ENCODE peak calls at places on chromosomes 6 and 20, in eight cellular contexts. J is psoas muscle, F is heart right ventricle, I is thoracic aorta, H is tibial nerve, R is DND-41, T is colonic mucosa, A is fibroblast of pulmonary artery. S is an unnamed sample.

GRCh38 chr20:62216636-62217566 is 3.2 kb downstream of the HRH3 start:
- DNase-seq in J (no peak), F (no peak), I (no peak), H (no peak), R (peak; percentile 39), T (no peak), A (no peak), S (no peak)

GRCh38 chr6:39254999-39255535 is 25.8 kb upstream of the KCNK5 start:
- DNase-seq in J (no peak), F (no peak), I (no peak), H (no peak), R (no peak), T (no peak), A (no peak), S (no peak)

GRCh38 chr6:134928151-134928917 is 21.6 kb downstream of the ALDH8A1 start:
- DNase-seq in J (no peak), F (no peak), I (no peak), H (no peak), R (no peak), T (no peak), A (no peak), S (no peak)

GRCh38 chr6:166565084-166565651 is 21.3 kb downstream of the RAMACL start:
- DNase-seq in J (peak; percentile 74), F (peak; percentile 35), I (no peak), H (no peak), R (no peak), T (no peak), A (no peak), S (no peak)

GRCh38 chr6:88749849-88750248 is 213.6 kb downstream of the RNGTT start:
- DNase-seq in J (no peak), F (no peak), I (no peak), H (no peak), R (no peak), T (no peak), A (no peak), S (no peak)

GRCh38 chr20:60058869-60059268 is 100.6 kb downstream of the CDH26 start:
- DNase-seq in J (no peak), F (no peak), I (no peak), H (no peak), R (peak; percentile 52), T (no peak), A (no peak), S (no peak)

GRCh38 chr6:112851141-112851540 is 504.0 kb downstream of the RFPL4B start:
- DNase-seq in J (no peak), F (no peak), I (no peak), H (no peak), R (no peak), T (no peak), A (peak; percentile 39), S (peak; percentile 46)

GRCh38 chr6:24935323-24935722 is 437 bp downstream of the RIPOR2 start:
- DNase-seq in J (no peak), F (no peak), I (no peak), H (no peak), R (no peak), T (no peak), A (no peak), S (peak; percentile 15)

GRCh38 chr6:73234732-73235131 is 9.4 kb upstream of the KHDC1L start:
- DNase-seq in J (no peak), F (no peak), I (no peak), H (no peak), R (no peak), T (no peak), A (peak; percentile 60), S (peak; percentile 64)

GRCh38 chr6:157263881-157264397 is 59.4 kb downstream of the TMEM242 start:
- DNase-seq in J (no peak), F (no peak), I (no peak), H (no peak), R (no peak), T (no peak), A (no peak), S (no peak)

DNA sequence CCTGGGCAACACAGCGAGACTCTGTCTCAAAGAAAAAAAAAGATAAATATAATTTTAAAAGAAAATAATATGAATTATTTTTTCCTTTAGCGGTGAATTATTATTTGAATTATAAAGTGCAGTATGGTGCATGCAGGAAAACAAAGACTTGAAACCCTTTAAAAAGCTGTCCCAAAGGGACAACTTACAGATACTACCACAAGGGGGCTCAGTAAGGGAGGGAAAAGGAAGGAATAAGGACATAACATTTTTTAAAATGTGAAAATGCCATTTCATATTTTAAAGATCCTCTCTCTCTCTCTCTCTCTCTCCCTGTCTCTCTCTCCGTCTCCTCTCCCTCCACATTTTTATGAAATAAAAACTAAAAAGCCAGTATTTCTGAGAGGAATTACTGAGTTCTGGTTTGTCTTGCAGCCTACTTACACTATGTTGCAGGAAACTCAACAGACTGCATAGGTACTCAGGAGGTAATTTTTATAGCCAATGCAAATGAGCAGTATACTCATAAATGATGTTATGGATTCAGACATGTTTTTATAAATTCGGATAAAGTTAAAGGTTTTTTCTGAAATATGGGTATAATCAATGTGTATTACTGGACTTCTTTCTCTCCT is 455.0 kb upstream of the GJE1 start:
- DNase-seq in J (no peak), F (no peak), I (no peak), H (no peak), R (no peak), T (no peak), A (peak; percentile 62), S (peak; percentile 73)
- TF ChIP-seq CTCF in J (peak; percentile 38), F (peak; percentile 53), I (peak; percentile 52), H (peak; percentile 22), R (peak; percentile 66), T (no peak), A (peak; percentile 80), S (peak; percentile 71)

GRCh38 chr6:170265655-170266054 is 25.2 kb downstream of the DLL1 start:
- DNase-seq in J (peak; percentile 90), F (peak; percentile 34), I (no peak), H (no peak), R (no peak), T (peak; percentile 78), A (no peak), S (no peak)
- H3K4me3 ChIP-seq in J (peak overlapping the region; percentile 46), F (peak overlapping the region; percentile 10), I (no peak overlapping the region), H (no peak overlapping the region), R (no peak overlapping the region), T (no peak overlapping the region), A (no peak overlapping the region), S (no peak overlapping the region)

DNA sequence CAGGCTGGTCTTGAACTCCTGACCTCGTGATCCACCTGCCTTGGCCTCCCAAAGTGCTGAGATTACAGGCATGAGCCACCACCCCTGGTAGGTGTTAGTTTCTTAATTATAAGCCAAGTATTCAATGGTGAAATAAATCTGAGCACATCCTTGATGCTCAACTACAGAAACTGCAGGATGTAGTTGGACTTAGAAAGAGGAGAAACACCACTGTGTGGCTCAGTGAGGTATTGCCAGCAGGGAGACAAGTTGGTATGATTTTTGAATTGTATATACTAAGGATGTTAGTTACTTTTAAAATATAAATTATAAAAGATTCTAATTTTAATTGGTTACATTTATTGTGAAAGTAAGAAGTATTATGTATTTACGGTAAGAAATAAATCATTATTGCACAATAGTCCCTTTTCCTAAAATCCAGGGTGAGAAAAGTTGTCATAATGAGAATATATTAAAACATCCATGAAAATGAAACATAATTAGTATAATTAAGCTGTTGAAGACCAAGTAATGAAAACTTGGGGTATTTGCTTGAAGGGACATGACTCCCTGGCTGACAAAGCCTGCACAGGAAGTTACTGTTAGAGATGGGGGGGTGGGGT is 17.6 kb downstream of the SLC18B1 start:
- DNase-seq in J (no peak), F (no peak), I (no peak), H (no peak), R (no peak), T (no peak), A (peak; percentile 62), S (peak; percentile 79)
- TF ChIP-seq CTCF in J (no peak), F (peak; percentile 25), I (peak; percentile 29), H (no peak), R (peak; percentile 47), T (no peak), A (peak; percentile 53), S (peak; percentile 75)

GRCh38 chr6:78465042-78465634 is 402.2 kb upstream of the IRAK1BP1 start:
- DNase-seq in J (no peak), F (no peak), I (no peak), H (no peak), R (no peak), T (no peak), A (no peak), S (no peak)

GRCh38 chr6:78460711-78461110 is 406.6 kb upstream of the IRAK1BP1 start:
- DNase-seq in J (no peak), F (no peak), I (no peak), H (no peak), R (no peak), T (no peak), A (no peak), S (no peak)

GRCh38 chr6:78462728-78463127 is 404.6 kb upstream of the IRAK1BP1 start:
- DNase-seq in J (no peak), F (no peak), I (no peak), H (no peak), R (no peak), T (no peak), A (no peak), S (no peak)
- H3K4me3 ChIP-seq in J (no peak overlapping the region), F (no peak overlapping the region), I (no peak overlapping the region), H (no peak overlapping the region), R (no peak overlapping the region), T (no peak overlapping the region), A (no peak overlapping the region), S (no peak overlapping the region)

GRCh38 chr20:6184086-6184485 is 61.3 kb upstream of the FERMT1 start:
- DNase-seq in J (no peak), F (no peak), I (no peak), H (no peak), R (no peak), T (no peak), A (no peak), S (no peak)
- TF ChIP-seq CTCF in J (no peak), F (no peak), I (no peak), H (no peak), R (peak; percentile 11), T (no peak), A (peak; percentile 13), S (peak; percentile 29)